ENCODE peak calls at places on chromosomes 1 and 21, in ten cellular contexts. One of them, this sample, is unnamed.

GRCh38 chr1:199170711-199171110 is 531.9 kb downstream of the PTPRC start:
- DNase-seq in fibroblast of the aortic adventitia: no peak
- DNase-seq in sigmoid colon: no peak
- DNase-seq in GM19239: no peak
- DNase-seq in GM20000: no peak
- DNase-seq in mucosa of descending colon: no peak
- DNase-seq in naive thymus-derived CD4-positive, alpha-beta T cell: no peak
- DNase-seq in GM10248: no peak
- DNase-seq in natural killer cell treated with Interleukin-12 subunit alpha and Interleukin-12 subunit beta and Interleukin-15 and Interleukin-18, amount 100 ng/mL, for 72 hours: no peak
- DNase-seq in dermis blood vessel endothelial cell: no peak
- DNase-seq in this sample: no peak

GRCh38 chr1:192669174-192669573 is 33.2 kb downstream of the RGS13 start:
- DNase-seq in dermis blood vessel endothelial cell: no peak
- DNase-seq in natural killer cell treated with Interleukin-12 subunit alpha and Interleukin-12 subunit beta and Interleukin-15 and Interleukin-18, amount 100 ng/mL, for 72 hours: no peak
- DNase-seq in GM19239: no peak
- DNase-seq in sigmoid colon: no peak
- DNase-seq in naive thymus-derived CD4-positive, alpha-beta T cell: no peak
- DNase-seq in GM20000: no peak
- DNase-seq in GM10248: no peak
- DNase-seq in fibroblast of the aortic adventitia: no peak
- DNase-seq in mucosa of descending colon: no peak
- DNase-seq in this sample: no peak

GRCh38 chr21:44006656-44007055 is 5.5 kb upstream of the TRAPPC10 start:
- DNase-seq in naive thymus-derived CD4-positive, alpha-beta T cell: no peak
- DNase-seq in mucosa of descending colon: no peak
- DNase-seq in dermis blood vessel endothelial cell: no peak
- DNase-seq in GM19239: no peak
- DNase-seq in fibroblast of the aortic adventitia: peak; percentile 90
- DNase-seq in natural killer cell treated with Interleukin-12 subunit alpha and Interleukin-12 subunit beta and Interleukin-15 and Interleukin-18, amount 100 ng/mL, for 72 hours: no peak
- DNase-seq in GM20000: no peak
- DNase-seq in GM10248: no peak
- DNase-seq in sigmoid colon: no peak
- DNase-seq in this sample: no peak

GRCh38 chr1:180580237-180580636 is 21.5 kb downstream of the OVAAL start:
- DNase-seq in GM19239: no peak
- DNase-seq in GM20000: no peak
- DNase-seq in dermis blood vessel endothelial cell: peak; percentile 20
- DNase-seq in fibroblast of the aortic adventitia: no peak
- DNase-seq in GM10248: no peak
- DNase-seq in mucosa of descending colon: no peak
- DNase-seq in natural killer cell treated with Interleukin-12 subunit alpha and Interleukin-12 subunit beta and Interleukin-15 and Interleukin-18, amount 100 ng/mL, for 72 hours: no peak
- DNase-seq in sigmoid colon: no peak
- DNase-seq in naive thymus-derived CD4-positive, alpha-beta T cell: no peak
- DNase-seq in this sample: no peak

GRCh38 chr1:244041475-244042100 is 9.5 kb upstream of the ZBTB18 start:
- DNase-seq in GM19239: no peak
- DNase-seq in naive thymus-derived CD4-positive, alpha-beta T cell: no peak
- DNase-seq in GM20000: no peak
- DNase-seq in dermis blood vessel endothelial cell: no peak
- DNase-seq in sigmoid colon: no peak
- DNase-seq in fibroblast of the aortic adventitia: peak; percentile 32
- DNase-seq in natural killer cell treated with Interleukin-12 subunit alpha and Interleukin-12 subunit beta and Interleukin-15 and Interleukin-18, amount 100 ng/mL, for 72 hours: no peak
- DNase-seq in mucosa of descending colon: no peak
- DNase-seq in GM10248: no peak
- DNase-seq in this sample: no peak

GRCh38 chr1:112956503-112957132 is 622 bp upstream of the SLC16A1 start:
- DNase-seq in mucosa of descending colon: peak; percentile 68
- DNase-seq in GM10248: no peak
- DNase-seq in GM19239: no peak
- DNase-seq in sigmoid colon: peak; percentile 78
- DNase-seq in GM20000: no peak
- DNase-seq in dermis blood vessel endothelial cell: no peak
- DNase-seq in natural killer cell treated with Interleukin-12 subunit alpha and Interleukin-12 subunit beta and Interleukin-15 and Interleukin-18, amount 100 ng/mL, for 72 hours: no peak
- DNase-seq in naive thymus-derived CD4-positive, alpha-beta T cell: no peak
- DNase-seq in fibroblast of the aortic adventitia: no peak
- DNase-seq in this sample: no peak

GRCh38 chr1:157226739-157227138 is 88.5 kb upstream of the ETV3 start:
- DNase-seq in natural killer cell treated with Interleukin-12 subunit alpha and Interleukin-12 subunit beta and Interleukin-15 and Interleukin-18, amount 100 ng/mL, for 72 hours: no peak
- DNase-seq in dermis blood vessel endothelial cell: no peak
- DNase-seq in GM19239: no peak
- DNase-seq in GM10248: no peak
- DNase-seq in fibroblast of the aortic adventitia: no peak
- DNase-seq in mucosa of descending colon: no peak
- DNase-seq in sigmoid colon: no peak
- DNase-seq in GM20000: no peak
- DNase-seq in naive thymus-derived CD4-positive, alpha-beta T cell: no peak
- DNase-seq in this sample: no peak

GRCh38 chr1:10941891-10942541 is 70.4 kb upstream of the TARDBP start:
- DNase-seq in GM19239: peak; percentile 78
- DNase-seq in dermis blood vessel endothelial cell: peak; percentile 58
- DNase-seq in natural killer cell treated with Interleukin-12 subunit alpha and Interleukin-12 subunit beta and Interleukin-15 and Interleukin-18, amount 100 ng/mL, for 72 hours: no peak
- DNase-seq in GM10248: peak; percentile 84
- DNase-seq in sigmoid colon: no peak
- DNase-seq in GM20000: peak; percentile 83
- DNase-seq in fibroblast of the aortic adventitia: peak; percentile 48
- DNase-seq in naive thymus-derived CD4-positive, alpha-beta T cell: peak; percentile 75
- DNase-seq in mucosa of descending colon: peak; percentile 67
- DNase-seq in this sample: peak; percentile 71

GRCh38 chr1:85358702-85359438 is 82.4 kb upstream of the BCL10 start:
- DNase-seq in dermis blood vessel endothelial cell: no peak
- DNase-seq in fibroblast of the aortic adventitia: no peak
- DNase-seq in GM10248: no peak
- DNase-seq in mucosa of descending colon: no peak
- DNase-seq in natural killer cell treated with Interleukin-12 subunit alpha and Interleukin-12 subunit beta and Interleukin-15 and Interleukin-18, amount 100 ng/mL, for 72 hours: no peak
- DNase-seq in sigmoid colon: no peak
- DNase-seq in GM20000: no peak
- DNase-seq in naive thymus-derived CD4-positive, alpha-beta T cell: no peak
- DNase-seq in GM19239: no peak
- DNase-seq in this sample: no peak

GRCh38 chr1:96361251-96361856 is 360.2 kb upstream of the PTBP2 start:
- DNase-seq in GM20000: no peak
- DNase-seq in sigmoid colon: no peak
- DNase-seq in naive thymus-derived CD4-positive, alpha-beta T cell: no peak
- DNase-seq in mucosa of descending colon: no peak
- DNase-seq in dermis blood vessel endothelial cell: no peak
- DNase-seq in GM10248: no peak
- DNase-seq in GM19239: no peak
- DNase-seq in natural killer cell treated with Interleukin-12 subunit alpha and Interleukin-12 subunit beta and Interleukin-15 and Interleukin-18, amount 100 ng/mL, for 72 hours: no peak
- DNase-seq in fibroblast of the aortic adventitia: no peak
- DNase-seq in this sample: no peak

GRCh38 chr1:156813750-156814570 is 2.7 kb downstream of the SH2D2A start:
- DNase-seq in GM10248: peak; percentile 82
- DNase-seq in sigmoid colon: peak; percentile 83
- DNase-seq in GM19239: peak; percentile 65
- DNase-seq in fibroblast of the aortic adventitia: no peak
- DNase-seq in mucosa of descending colon: peak; percentile 79
- DNase-seq in natural killer cell treated with Interleukin-12 subunit alpha and Interleukin-12 subunit beta and Interleukin-15 and Interleukin-18, amount 100 ng/mL, for 72 hours: peak; percentile 81
- DNase-seq in naive thymus-derived CD4-positive, alpha-beta T cell: peak; percentile 78
- DNase-seq in dermis blood vessel endothelial cell: peak; percentile 69
- DNase-seq in GM20000: peak; percentile 80
- DNase-seq in this sample: peak; percentile 76

GRCh38 chr1:208089971-208090755 is 154.0 kb downstream of the PLXNA2 start:
- DNase-seq in dermis blood vessel endothelial cell: no peak
- DNase-seq in GM19239: no peak
- DNase-seq in fibroblast of the aortic adventitia: peak; percentile 72
- DNase-seq in naive thymus-derived CD4-positive, alpha-beta T cell: no peak
- DNase-seq in natural killer cell treated with Interleukin-12 subunit alpha and Interleukin-12 subunit beta and Interleukin-15 and Interleukin-18, amount 100 ng/mL, for 72 hours: peak; percentile 6
- DNase-seq in sigmoid colon: peak; percentile 74
- DNase-seq in mucosa of descending colon: no peak
- DNase-seq in GM10248: no peak
- DNase-seq in GM20000: no peak
- DNase-seq in this sample: no peak

GRCh38 chr1:17441993-17442357 is 2.5 kb upstream of the RCC2 start:
- DNase-seq in GM10248: no peak
- DNase-seq in mucosa of descending colon: no peak
- DNase-seq in GM20000: no peak
- DNase-seq in natural killer cell treated with Interleukin-12 subunit alpha and Interleukin-12 subunit beta and Interleukin-15 and Interleukin-18, amount 100 ng/mL, for 72 hours: no peak
- DNase-seq in GM19239: no peak
- DNase-seq in naive thymus-derived CD4-positive, alpha-beta T cell: no peak
- DNase-seq in fibroblast of the aortic adventitia: no peak
- DNase-seq in sigmoid colon: no peak
- DNase-seq in dermis blood vessel endothelial cell: no peak
- DNase-seq in this sample: no peak

GRCh38 chr1:156475568-156476500 is 24.7 kb downstream of the MEF2D start:
- DNase-seq in fibroblast of the aortic adventitia: peak; percentile 92
- DNase-seq in naive thymus-derived CD4-positive, alpha-beta T cell: no peak
- DNase-seq in GM10248: no peak
- DNase-seq in dermis blood vessel endothelial cell: no peak
- DNase-seq in GM19239: no peak
- DNase-seq in mucosa of descending colon: peak; percentile 81
- DNase-seq in natural killer cell treated with Interleukin-12 subunit alpha and Interleukin-12 subunit beta and Interleukin-15 and Interleukin-18, amount 100 ng/mL, for 72 hours: no peak
- DNase-seq in sigmoid colon: peak; percentile 99
- DNase-seq in GM20000: no peak
- DNase-seq in this sample: no peak

GRCh38 chr1:175757381-175758015 is 14.1 kb upstream of the TNR start:
- DNase-seq in fibroblast of the aortic adventitia: no peak
- DNase-seq in natural killer cell treated with Interleukin-12 subunit alpha and Interleukin-12 subunit beta and Interleukin-15 and Interleukin-18, amount 100 ng/mL, for 72 hours: no peak
- DNase-seq in GM20000: peak; percentile 63
- DNase-seq in GM19239: peak; percentile 59
- DNase-seq in mucosa of descending colon: no peak
- DNase-seq in sigmoid colon: no peak
- DNase-seq in GM10248: peak; percentile 69
- DNase-seq in naive thymus-derived CD4-positive, alpha-beta T cell: no peak
- DNase-seq in dermis blood vessel endothelial cell: peak; percentile 54
- DNase-seq in this sample: peak; percentile 58

GRCh38 chr1:119045091-119045746 is 57.1 kb upstream of the TBX15 start:
- DNase-seq in sigmoid colon: no peak
- DNase-seq in naive thymus-derived CD4-positive, alpha-beta T cell: no peak
- DNase-seq in GM19239: no peak
- DNase-seq in natural killer cell treated with Interleukin-12 subunit alpha and Interleukin-12 subunit beta and Interleukin-15 and Interleukin-18, amount 100 ng/mL, for 72 hours: no peak
- DNase-seq in GM10248: no peak
- DNase-seq in mucosa of descending colon: no peak
- DNase-seq in GM20000: no peak
- DNase-seq in dermis blood vessel endothelial cell: no peak
- DNase-seq in fibroblast of the aortic adventitia: no peak
- DNase-seq in this sample: no peak

GRCh38 chr1:46539968-46540367 is 11.5 kb downstream of the KNCN start:
- DNase-seq in dermis blood vessel endothelial cell: peak; percentile 37
- DNase-seq in fibroblast of the aortic adventitia: peak; percentile 77
- DNase-seq in naive thymus-derived CD4-positive, alpha-beta T cell: no peak
- DNase-seq in natural killer cell treated with Interleukin-12 subunit alpha and Interleukin-12 subunit beta and Interleukin-15 and Interleukin-18, amount 100 ng/mL, for 72 hours: no peak
- DNase-seq in GM10248: no peak
- DNase-seq in GM19239: no peak
- DNase-seq in GM20000: no peak
- DNase-seq in mucosa of descending colon: no peak
- DNase-seq in sigmoid colon: no peak
- DNase-seq in this sample: no peak

GRCh38 chr1:31830511-31830910 is 14.7 kb upstream of the SPOCD1 start:
- DNase-seq in GM10248: no peak
- DNase-seq in sigmoid colon: no peak
- DNase-seq in fibroblast of the aortic adventitia: no peak
- DNase-seq in natural killer cell treated with Interleukin-12 subunit alpha and Interleukin-12 subunit beta and Interleukin-15 and Interleukin-18, amount 100 ng/mL, for 72 hours: no peak
- DNase-seq in GM19239: no peak
- DNase-seq in dermis blood vessel endothelial cell: no peak
- DNase-seq in mucosa of descending colon: peak; percentile 43
- DNase-seq in naive thymus-derived CD4-positive, alpha-beta T cell: no peak
- DNase-seq in GM20000: no peak
- DNase-seq in this sample: no peak

GRCh38 chr1:186983327-186983726 is 154.6 kb downstream of the PLA2G4A start:
- DNase-seq in mucosa of descending colon: peak; percentile 19
- DNase-seq in sigmoid colon: peak; percentile 89
- DNase-seq in GM10248: no peak
- DNase-seq in fibroblast of the aortic adventitia: peak; percentile 96
- DNase-seq in GM19239: no peak
- DNase-seq in naive thymus-derived CD4-positive, alpha-beta T cell: no peak
- DNase-seq in GM20000: no peak
- DNase-seq in natural killer cell treated with Interleukin-12 subunit alpha and Interleukin-12 subunit beta and Interleukin-15 and Interleukin-18, amount 100 ng/mL, for 72 hours: no peak
- DNase-seq in dermis blood vessel endothelial cell: no peak
- DNase-seq in this sample: no peak

GRCh38 chr21:34199121-34199910 is 125.9 kb downstream of the MRPS6 start:
- DNase-seq in naive thymus-derived CD4-positive, alpha-beta T cell: no peak
- DNase-seq in natural killer cell treated with Interleukin-12 subunit alpha and Interleukin-12 subunit beta and Interleukin-15 and Interleukin-18, amount 100 ng/mL, for 72 hours: no peak
- DNase-seq in mucosa of descending colon: no peak
- DNase-seq in sigmoid colon: no peak
- DNase-seq in fibroblast of the aortic adventitia: no peak
- DNase-seq in GM10248: no peak
- DNase-seq in GM19239: no peak
- DNase-seq in GM20000: no peak
- DNase-seq in dermis blood vessel endothelial cell: no peak
- DNase-seq in this sample: no peak

GRCh38 chr1:3380465-3380864 is 74.0 kb upstream of the ARHGEF16 start:
- DNase-seq in GM19239: no peak
- DNase-seq in dermis blood vessel endothelial cell: no peak
- DNase-seq in mucosa of descending colon: no peak
- DNase-seq in naive thymus-derived CD4-positive, alpha-beta T cell: no peak
- DNase-seq in GM10248: no peak
- DNase-seq in fibroblast of the aortic adventitia: no peak
- DNase-seq in GM20000: no peak
- DNase-seq in sigmoid colon: no peak
- DNase-seq in natural killer cell treated with Interleukin-12 subunit alpha and Interleukin-12 subunit beta and Interleukin-15 and Interleukin-18, amount 100 ng/mL, for 72 hours: no peak
- DNase-seq in this sample: no peak

GRCh38 chr1:166902279-166902678 is 26.2 kb upstream of the TADA1 start:
- DNase-seq in naive thymus-derived CD4-positive, alpha-beta T cell: no peak
- DNase-seq in mucosa of descending colon: no peak
- DNase-seq in fibroblast of the aortic adventitia: peak; percentile 29
- DNase-seq in GM10248: no peak
- DNase-seq in GM20000: no peak
- DNase-seq in dermis blood vessel endothelial cell: no peak
- DNase-seq in natural killer cell treated with Interleukin-12 subunit alpha and Interleukin-12 subunit beta and Interleukin-15 and Interleukin-18, amount 100 ng/mL, for 72 hours: no peak
- DNase-seq in GM19239: no peak
- DNase-seq in sigmoid colon: no peak
- DNase-seq in this sample: no peak

GRCh38 chr1:2391034-2391384 is 345 bp downstream of the MORN1 start:
- DNase-seq in fibroblast of the aortic adventitia: no peak
- DNase-seq in naive thymus-derived CD4-positive, alpha-beta T cell: no peak
- DNase-seq in GM20000: peak; percentile 62
- DNase-seq in GM19239: no peak
- DNase-seq in GM10248: peak; percentile 53
- DNase-seq in sigmoid colon: no peak
- DNase-seq in mucosa of descending colon: peak; percentile 75
- DNase-seq in natural killer cell treated with Interleukin-12 subunit alpha and Interleukin-12 subunit beta and Interleukin-15 and Interleukin-18, amount 100 ng/mL, for 72 hours: no peak
- DNase-seq in dermis blood vessel endothelial cell: peak; percentile 50
- DNase-seq in this sample: peak; percentile 64

GRCh38 chr1:160284782-160285344 is at the start of gene PEX19:
- DNase-seq in GM10248: peak; percentile 97
- DNase-seq in GM20000: peak; percentile 92
- DNase-seq in mucosa of descending colon: peak; percentile 94
- DNase-seq in fibroblast of the aortic adventitia: peak; percentile 93
- DNase-seq in GM19239: peak; percentile 79
- DNase-seq in sigmoid colon: peak; percentile 97
- DNase-seq in natural killer cell treated with Interleukin-12 subunit alpha and Interleukin-12 subunit beta and Interleukin-15 and Interleukin-18, amount 100 ng/mL, for 72 hours: peak; percentile 93
- DNase-seq in naive thymus-derived CD4-positive, alpha-beta T cell: peak; percentile 95
- DNase-seq in dermis blood vessel endothelial cell: peak; percentile 98
- DNase-seq in this sample: peak; percentile 86

GRCh38 chr1:165352442-165353293 is 3.8 kb downstream of the LMX1A start:
- DNase-seq in natural killer cell treated with Interleukin-12 subunit alpha and Interleukin-12 subunit beta and Interleukin-15 and Interleukin-18, amount 100 ng/mL, for 72 hours: no peak
- DNase-seq in GM19239: no peak
- DNase-seq in dermis blood vessel endothelial cell: no peak
- DNase-seq in GM10248: no peak
- DNase-seq in mucosa of descending colon: peak; percentile 76
- DNase-seq in sigmoid colon: no peak
- DNase-seq in fibroblast of the aortic adventitia: no peak
- DNase-seq in naive thymus-derived CD4-positive, alpha-beta T cell: no peak
- DNase-seq in GM20000: no peak
- DNase-seq in this sample: no peak

GRCh38 chr21:31772674-31773555 is 41.0 kb upstream of the SCAF4 start:
- DNase-seq in dermis blood vessel endothelial cell: no peak
- DNase-seq in GM20000: peak; percentile 63
- DNase-seq in natural killer cell treated with Interleukin-12 subunit alpha and Interleukin-12 subunit beta and Interleukin-15 and Interleukin-18, amount 100 ng/mL, for 72 hours: no peak
- DNase-seq in naive thymus-derived CD4-positive, alpha-beta T cell: no peak
- DNase-seq in sigmoid colon: no peak
- DNase-seq in GM10248: peak; percentile 67
- DNase-seq in GM19239: peak; percentile 39
- DNase-seq in mucosa of descending colon: no peak
- DNase-seq in fibroblast of the aortic adventitia: no peak
- DNase-seq in this sample: peak; percentile 31

GRCh38 chr21:45140346-45140940 is 66.1 kb downstream of the ADARB1 start:
- DNase-seq in GM10248: peak; percentile 86
- DNase-seq in dermis blood vessel endothelial cell: peak; percentile 97
- DNase-seq in GM20000: peak; percentile 87
- DNase-seq in GM19239: peak; percentile 81
- DNase-seq in fibroblast of the aortic adventitia: peak; percentile 95
- DNase-seq in natural killer cell treated with Interleukin-12 subunit alpha and Interleukin-12 subunit beta and Interleukin-15 and Interleukin-18, amount 100 ng/mL, for 72 hours: no peak
- DNase-seq in sigmoid colon: peak; percentile 87
- DNase-seq in naive thymus-derived CD4-positive, alpha-beta T cell: peak; percentile 51
- DNase-seq in mucosa of descending colon: no peak
- DNase-seq in this sample: peak; percentile 73

This sample was measured in GM12891.